ENCODE peak calls at places on chromosomes 16 and 17, in seven cellular contexts. C is breast epithelium; G is activated CD4-positive, alpha-beta T cell treated with anti-CD3 and anti-CD28 coated beads, Interleukin-2, amount 10 ng/mL, durations not matched to agents 7 days and 5 days; P is small intestine; L is NCI-H345; H is ELR; O is activated T-cell treated with anti-CD3 and anti-CD28 coated beads, Interleukin-2, amount 50 U/mL, for 4 hours. S is an unnamed sample.

GRCh38 chr17:50532452-50533024 is at the start of gene EPN3:
- DNase-seq in C (peak; percentile 75), G (no peak), P (peak; percentile 81), L (peak; percentile 8), H (peak; percentile 21), O (no peak), S (no peak)

GRCh38 chr16:66728804-66729203 is 22.6 kb downstream of the DYNC1LI2 start:
- DNase-seq in C (no peak), G (no peak), P (no peak), L (peak; percentile 5), H (no peak), O (no peak), S (no peak)

GRCh38 chr17:69405096-69405495 is 9.4 kb upstream of the MAP2K6 start:
- DNase-seq in C (no peak), G (no peak), P (no peak), L (no peak), H (no peak), O (no peak), S (no peak)

GRCh38 chr17:65553009-65553645 is 8.3 kb downstream of the AXIN2 start:
- DNase-seq in C (no peak), G (no peak), P (no peak), L (no peak), H (peak; percentile 50), O (no peak), S (no peak)

GRCh38 chr17:56505154-56505756 is 88.2 kb upstream of the NOG start:
- DNase-seq in C (no peak), G (no peak), P (peak; percentile 10), L (no peak), H (no peak), O (no peak), S (no peak)

GRCh38 chr17:72365857-72366415 is 245.1 kb downstream of the SOX9 start:
- DNase-seq in C (no peak), G (no peak), P (no peak), L (no peak), H (no peak), O (no peak), S (no peak)

GRCh38 chr17:48500435-48501426 is 30.1 kb downstream of the HOXB1 start:
- DNase-seq in C (no peak), G (no peak), P (no peak), L (peak; percentile 22), H (no peak), O (no peak), S (no peak)

GRCh38 chr17:67246648-67247415 is 1.8 kb upstream of the HELZ start:
- DNase-seq in C (peak; percentile 57), G (peak; percentile 28), P (peak; percentile 96), L (no peak), H (peak; percentile 90), O (peak; percentile 25), S (no peak)

GRCh38 chr17:78640700-78641099 is 63.5 kb upstream of the DNAH17 start:
- DNase-seq in C (no peak), G (no peak), P (no peak), L (no peak), H (no peak), O (no peak), S (no peak)

GRCh38 chr16:1762879-1763520 is 8.3 kb downstream of the NME3 start:
- DNase-seq in C (no peak), G (no peak), P (no peak), L (no peak), H (no peak), O (no peak), S (no peak)

GRCh38 chr17:76872221-76872873 is 4.1 kb downstream of the MGAT5B start:
- DNase-seq in C (peak; percentile 70), G (no peak), P (no peak), L (no peak), H (peak; percentile 100), O (no peak), S (no peak)

GRCh38 chr16:70444249-70445063 is 5.6 kb upstream of the ST3GAL2 start:
- DNase-seq in C (no peak), G (no peak), P (peak; percentile 92), L (no peak), H (no peak), O (no peak), S (no peak)

S was measured in NT2/D1.